ENCODE peak calls at places on chromosome 2, in six cellular contexts. P, M, D, W, X and V are unnamed samples. For H3K4me1, the result is how much of the 10 kb centered on the place peaks cover.

GRCh38 chr2:201661366-201661765 is 18.1 kb upstream of the TMEM237 start:
- DNase-seq in D (no peak), W (no peak), X (no peak), P (no peak), M (no peak), V (no peak)

GRCh38 chr2:73290049-73290839 is 3.1 kb downstream of the EGR4 start:
- DNase-seq in D (no peak), M (peak), X (no peak), P (peak), W (no peak), V (no peak)

GRCh38 chr2:46950314-46950713 is 34.7 kb upstream of the MCFD2 start:
- DNase-seq in D (no peak), X (no peak), W (no peak), P (no peak), M (no peak), V (no peak)

GRCh38 chr2:85445316-85446295 is 27.1 kb downstream of the SH2D6 start:
- DNase-seq in M (no peak), P (no peak), W (peak), D (peak), X (peak), V (no peak)

GRCh38 chr2:73494031-73494430 is 108.4 kb downstream of the ALMS1 start:
- DNase-seq in D (no peak), X (no peak), M (no peak), P (peak), W (no peak), V (no peak)

GRCh38 chr2:143426296-143426695 is 297.1 kb downstream of the ARHGAP15 start:
- DNase-seq in W (no peak), P (no peak), X (no peak), D (no peak), M (no peak), V (no peak)

GRCh38 chr2:138324068-138324771 is 177.3 kb upstream of the SPOPL start:
- DNase-seq in M (no peak), X (no peak), W (no peak), D (no peak), P (no peak), V (no peak)

GRCh38 chr2:38535745-38536506 is 66.8 kb downstream of the HNRNPLL start:
- DNase-seq in P (peak), D (peak), M (peak), W (peak), X (peak), V (no peak)

GRCh38 chr2:52844701-52845423 is 922.7 kb upstream of the CHAC2 start:
- DNase-seq in M (no peak), W (no peak), D (no peak), P (no peak), X (no peak), V (no peak)

DNA sequence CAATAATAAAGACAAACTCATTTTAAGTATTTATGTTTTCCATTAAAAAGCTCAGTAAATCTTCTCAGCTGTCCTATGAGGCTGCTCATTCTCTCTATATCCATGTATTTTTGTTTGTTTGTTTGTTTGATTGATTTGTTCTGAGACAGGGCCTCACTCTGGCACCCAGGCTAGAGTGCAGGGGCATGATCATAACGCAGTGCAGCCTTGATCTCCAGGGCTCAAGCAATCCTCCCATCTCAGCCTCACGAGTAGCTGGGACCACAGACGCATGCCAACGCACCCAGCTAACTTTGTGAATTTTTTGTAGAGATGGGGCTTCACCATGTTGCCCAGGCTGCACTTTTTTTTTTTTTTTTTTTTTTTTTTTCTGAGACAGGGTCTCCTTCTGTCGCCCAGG is 5.6 kb downstream of the STRN start:
- DNase-seq in P (no peak), W (no peak), D (no peak), M (no peak), X (no peak), V (no peak)
- H3K4me3 ChIP-seq in P (no peak), W (no peak), D (no peak), M (no peak), X (no peak), V (no peak)

GRCh38 chr2:235216901-235217300 is 265.1 kb downstream of the SH3BP4 start:
- DNase-seq in M (no peak), D (no peak), X (no peak), W (no peak), P (no peak), V (no peak)
- H3K4me1 ChIP-seq in M (under half), D (under half), X (under half), W (under half), P (under half), V (under half)

DNA sequence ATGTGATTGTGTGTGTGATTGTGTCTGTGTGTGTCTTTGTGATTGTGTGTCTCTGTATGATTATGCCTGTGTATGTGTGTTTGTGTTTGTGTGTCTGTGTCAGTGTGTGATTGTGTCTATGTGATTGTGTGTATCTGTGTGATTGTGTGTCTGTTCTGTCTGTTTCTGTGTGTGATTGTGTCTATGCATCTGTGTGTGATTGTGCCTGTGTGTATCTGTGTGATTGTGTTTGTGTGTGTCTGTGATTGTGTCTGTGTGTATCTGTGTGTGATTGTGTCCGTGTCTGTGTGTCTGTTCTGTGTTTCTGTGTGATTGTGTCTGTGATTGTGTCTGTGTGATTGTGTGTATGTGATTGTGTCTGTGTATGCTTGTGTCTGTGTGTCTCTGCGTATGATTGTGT is 12.1 kb upstream of the KLHL30 start:
- DNase-seq in M (no peak), W (no peak), D (no peak), P (no peak), X (no peak), V (no peak)
- H3K4me3 ChIP-seq in M (no peak), W (no peak), D (no peak), P (no peak), X (no peak), V (no peak)

DNA sequence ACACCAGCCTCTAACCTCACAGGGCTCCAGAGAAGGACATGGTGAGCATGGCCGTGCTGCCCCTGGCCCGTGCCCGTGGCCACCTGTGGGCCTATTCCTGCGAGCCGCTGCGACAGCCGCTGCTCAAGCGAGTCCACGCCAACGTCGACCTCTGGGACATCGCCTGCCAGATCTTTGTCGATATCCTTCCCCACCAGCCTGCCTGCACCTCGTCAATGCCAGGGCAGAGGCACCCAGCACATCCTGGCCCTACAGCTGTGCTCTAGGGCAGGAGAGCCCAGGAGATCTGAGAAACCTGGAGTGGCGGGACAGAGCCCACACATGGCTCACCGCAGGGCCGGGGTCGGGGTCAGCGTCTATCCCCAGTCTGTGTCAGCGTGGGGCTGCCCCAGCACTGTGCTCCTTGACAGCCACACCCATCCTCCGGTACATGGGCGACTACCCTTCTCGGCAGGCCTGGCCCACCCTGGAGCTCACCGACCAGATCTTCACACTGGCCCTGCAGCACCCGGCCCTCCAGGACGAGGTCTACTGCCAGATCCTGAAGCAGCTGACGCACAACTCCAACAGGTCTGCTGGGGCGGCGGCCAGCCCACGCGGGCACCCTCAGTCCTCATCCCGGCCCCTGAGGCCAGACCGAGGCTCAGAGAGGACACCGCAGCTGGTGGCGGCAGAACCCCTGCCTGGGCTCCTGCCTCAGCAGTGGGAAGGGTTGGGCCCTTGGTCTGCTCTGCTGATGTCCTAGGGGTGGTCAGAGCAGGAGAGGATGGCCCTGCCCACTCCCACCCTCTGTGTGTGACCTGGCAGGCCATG is 14.6 kb upstream of the GPR17 start:
- DNase-seq in D (no peak), P (no peak), M (no peak), X (no peak), W (no peak), V (no peak)
- H3K4me1 ChIP-seq in D (under half), P (under half), M (under half), X (half or more), W (under half), V (under half)